ENCODE peak calls at places on chromosomes 7 and 10, in six cellular contexts. S is transverse colon; H is neural progenitor cell; T is tibial artery; F is CD4-positive, alpha-beta T cell; K is endodermal cell. R is an unnamed sample.

GRCh38 chr10:66982792-66983481 is 57.1 kb downstream of the LRRTM3 start:
- DNase-seq in K (peak), H (peak), T (no peak), S (no peak), F (no peak), R (no peak)

GRCh38 chr10:42974693-42975002 is 102.2 kb upstream of the RET start:
- DNase-seq in F (no peak), S (no peak), K (no peak), T (peak), H (no peak), R (no peak)

GRCh38 chr10:80171248-80171660 is 34.1 kb downstream of the ANXA11 start:
- DNase-seq in H (no peak), F (no peak), T (no peak), S (peak), K (peak), R (no peak)

GRCh38 chr7:97819161-97819560 is 53.0 kb downstream of the ASNS start:
- DNase-seq in S (no peak), H (peak), F (no peak), K (no peak), T (no peak), R (no peak)

GRCh38 chr7:18893156-18893555 is 224.3 kb downstream of the TWIST1 start:
- DNase-seq in K (no peak), S (no peak), T (no peak), F (no peak), H (no peak), R (no peak)

GRCh38 chr10:65891073-65891981 is 1034.5 kb upstream of the LRRTM3 start:
- DNase-seq in T (no peak), S (no peak), H (no peak), F (no peak), K (no peak), R (no peak)

GRCh38 chr7:105815580-105815979 is 60.8 kb downstream of the ATXN7L1 start:
- DNase-seq in K (no peak), S (no peak), T (no peak), H (no peak), F (no peak), R (no peak)

GRCh38 chr10:51667992-51668689 is 31.3 kb downstream of the CSTF2T start:
- DNase-seq in H (no peak), T (no peak), S (no peak), F (no peak), K (no peak), R (no peak)

GRCh38 chr7:28165971-28166955 is 14.3 kb downstream of the JAZF1 start:
- DNase-seq in K (no peak), S (no peak), F (no peak), T (no peak), H (no peak), R (no peak)

GRCh38 chr10:116766241-116767198 is 24.2 kb upstream of the HSPA12A start:
- DNase-seq in F (no peak), K (no peak), S (no peak), H (no peak), T (no peak), R (no peak)

GRCh38 chr7:74020396-74020795 is 7.6 kb upstream of the ELN start:
- DNase-seq in T (no peak), H (no peak), K (no peak), S (no peak), F (no peak), R (no peak)

GRCh38 chr7:74021546-74022320 is 6.2 kb upstream of the ELN start:
- DNase-seq in T (no peak), S (no peak), H (no peak), F (no peak), K (no peak), R (no peak)

GRCh38 chr7:74023786-74024185 is 4.2 kb upstream of the ELN start:
- DNase-seq in S (no peak), H (no peak), T (peak), F (no peak), K (no peak), R (no peak)

GRCh38 chr7:74023037-74023436 is 4.9 kb upstream of the ELN start:
- DNase-seq in S (no peak), F (no peak), K (peak), H (no peak), T (peak), R (peak)

DNA sequence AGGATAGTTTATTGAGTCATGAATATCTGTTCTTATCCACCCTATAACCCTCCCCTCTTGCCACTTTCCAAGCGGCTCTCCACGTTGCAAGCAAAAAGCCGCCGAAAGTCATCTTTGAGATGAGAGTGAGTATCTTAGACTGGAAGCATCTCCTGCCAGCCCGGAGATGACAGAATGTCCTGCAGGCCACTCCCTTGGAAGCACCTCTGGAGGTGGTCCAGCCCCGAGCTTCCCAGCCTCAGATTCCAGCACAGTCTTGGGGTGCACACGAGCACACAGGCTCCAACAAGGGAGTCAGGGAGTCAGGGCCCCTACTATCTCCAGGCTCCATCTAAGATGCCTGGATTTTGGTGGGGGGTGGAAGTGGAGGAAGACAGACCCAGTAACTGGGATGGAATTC is 5.5 kb upstream of the ELN start:
- DNase-seq in T (no peak), H (no peak), K (no peak), F (no peak), S (no peak), R (no peak)
- H3K27ac ChIP-seq in T (peak), H (no peak), K (no peak), F (no peak), S (no peak), R (no peak)

GRCh38 chr10:62382831-62383230 is 8.7 kb downstream of the ZNF365 start:
- DNase-seq in K (no peak), H (no peak), S (no peak), F (no peak), T (no peak), R (no peak)

GRCh38 chr10:62386401-62387320 is 12.5 kb downstream of the ZNF365 start:
- DNase-seq in S (no peak), K (no peak), F (no peak), H (no peak), T (no peak), R (no peak)

GRCh38 chr10:62381385-62382102 is 7.4 kb downstream of the ZNF365 start:
- DNase-seq in K (no peak), S (no peak), T (no peak), F (no peak), H (no peak), R (no peak)

GRCh38 chr10:62384057-62384446 is 9.9 kb downstream of the ZNF365 start:
- DNase-seq in F (peak), S (no peak), H (no peak), T (no peak), K (no peak), R (peak)

GRCh38 chr10:62384447-62385081 is 10.4 kb downstream of the ZNF365 start:
- DNase-seq in S (no peak), F (no peak), K (no peak), H (no peak), T (no peak), R (no peak)
- H3K27ac ChIP-seq in S (no peak), F (no peak), K (no peak), H (no peak), T (no peak), R (no peak)

GRCh38 chr10:94212876-94213595 is 149.7 kb downstream of the NOC3L start:
- DNase-seq in H (no peak), K (no peak), S (peak), F (no peak), T (peak), R (no peak)
- H3K27ac ChIP-seq in H (no peak), K (no peak), S (no peak), F (no peak), T (peak), R (no peak)

GRCh38 chr10:77504196-77504869 is 133.3 kb downstream of the KCNMA1 start:
- DNase-seq in S (no peak), T (no peak), K (no peak), F (no peak), H (no peak), R (peak)
- H3K27ac ChIP-seq in S (no peak), T (no peak), K (no peak), F (no peak), H (no peak), R (peak)

DNA sequence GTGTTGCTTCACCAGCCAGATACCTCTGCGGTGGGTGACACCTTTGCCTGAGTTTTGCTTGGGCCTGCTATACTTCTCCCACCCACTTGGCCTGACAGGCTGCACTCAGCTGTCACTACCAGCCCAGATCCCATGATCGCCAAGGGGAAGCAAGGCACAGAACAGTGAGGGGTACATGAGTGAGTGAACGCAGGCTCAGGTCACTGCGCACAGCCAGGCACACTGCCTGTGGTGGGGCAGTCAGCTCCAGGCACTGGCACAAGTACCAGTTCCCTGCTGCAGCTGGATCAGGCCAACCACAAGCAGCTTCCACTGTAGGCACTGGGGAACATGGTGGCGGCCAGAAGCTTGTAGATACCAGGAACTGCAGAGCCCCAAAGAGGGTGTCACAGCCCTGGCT is 441.9 kb upstream of the GRM3 start:
- DNase-seq in T (no peak), H (no peak), S (no peak), F (no peak), K (no peak), R (no peak)
- H3K27ac ChIP-seq in T (no peak), H (no peak), S (no peak), F (no peak), K (no peak), R (no peak)

DNA sequence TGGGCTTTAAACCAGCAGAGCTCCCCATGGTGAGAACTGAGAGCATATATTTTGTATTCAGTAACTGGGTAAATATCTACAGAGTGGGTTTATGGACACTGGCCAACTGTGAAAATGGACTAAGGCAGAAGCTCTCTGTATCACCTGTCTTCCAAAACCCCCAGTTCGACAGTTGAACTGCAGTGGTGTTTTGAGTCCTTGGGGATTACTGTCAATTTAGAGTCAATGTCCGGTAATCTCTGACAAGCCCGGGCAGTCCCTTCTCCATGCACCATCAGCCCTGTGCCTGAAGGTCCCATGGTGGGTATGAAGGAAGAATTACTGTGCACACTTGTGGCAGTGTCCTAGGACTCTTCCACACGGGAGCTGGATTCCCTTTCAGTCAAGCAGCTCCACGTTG is 235.0 kb downstream of the CCSER2 start:
- DNase-seq in T (no peak), F (no peak), S (no peak), H (no peak), K (no peak), R (no peak)
- H3K27ac ChIP-seq in T (no peak), F (no peak), S (no peak), H (no peak), K (no peak), R (no peak)

GRCh38 chr10:126037946-126038345 is 141.6 kb downstream of the FANK1 start:
- DNase-seq in H (no peak), S (no peak), F (no peak), T (no peak), K (peak), R (no peak)
- H3K27ac ChIP-seq in H (no peak), S (no peak), F (no peak), T (no peak), K (no peak), R (no peak)

GRCh38 chr7:158648168-158648567 is 56.4 kb downstream of the NCAPG2 start:
- DNase-seq in T (no peak), S (no peak), K (no peak), F (no peak), H (no peak), R (no peak)

GRCh38 chr7:158648787-158649186 is 55.8 kb downstream of the NCAPG2 start:
- DNase-seq in S (no peak), H (no peak), T (no peak), K (no peak), F (no peak), R (no peak)

GRCh38 chr7:158650821-158651225 is 53.8 kb downstream of the NCAPG2 start:
- DNase-seq in K (no peak), H (no peak), T (no peak), S (no peak), F (no peak), R (peak)

GRCh38 chr7:158647475-158647792 is 57.2 kb downstream of the NCAPG2 start:
- DNase-seq in F (no peak), H (no peak), K (no peak), S (no peak), T (no peak), R (no peak)

GRCh38 chr7:158649279-158649678 is 55.3 kb downstream of the NCAPG2 start:
- DNase-seq in H (no peak), S (no peak), T (peak), F (no peak), K (no peak), R (peak)
- H3K27ac ChIP-seq in H (no peak), S (no peak), T (no peak), F (no peak), K (no peak), R (peak)